ENCODE peak calls at places on chromosomes 11 and 22, in seven cellular contexts. W is HL-60; E is OCI-LY7; H is body of pancreas; V is CD8-positive, alpha-beta T cell; Y is GM06990; I is IMR-90. P is an unnamed sample.

GRCh38 chr11:76637491-76638266 is 32.9 kb downstream of the LRRC32 start:
- DNase-seq in I (no peak), V (no peak), H (peak), E (peak), Y (peak), W (no peak), P (peak)

GRCh38 chr11:132064987-132065620 is 694.7 kb downstream of the NTM start:
- DNase-seq in V (no peak), W (peak), I (peak), H (no peak), E (no peak), Y (no peak), P (no peak)

GRCh38 chr22:44462246-44463015 is 35.6 kb downstream of the RTL6 start:
- DNase-seq in W (no peak), V (no peak), Y (no peak), I (no peak), E (no peak), H (no peak), P (no peak)

GRCh38 chr11:125404136-125404810 is 91.8 kb downstream of the FEZ1 start:
- DNase-seq in W (no peak), E (no peak), I (no peak), V (no peak), H (no peak), Y (no peak), P (no peak)

GRCh38 chr11:43576834-43577521 is 103.6 kb upstream of the HSD17B12 start:
- DNase-seq in Y (no peak), I (peak), W (no peak), H (peak), V (no peak), E (no peak), P (peak)

GRCh38 chr11:88414385-88414861 is 76.9 kb upstream of the CTSC start:
- DNase-seq in E (no peak), W (peak), V (peak), I (peak), Y (no peak), H (peak), P (no peak)

GRCh38 chr22:22703715-22704114 is 59.3 kb downstream of the GGTLC2 start:
- DNase-seq in Y (no peak), E (no peak), V (no peak), W (no peak), H (no peak), I (no peak), P (no peak)

GRCh38 chr11:9688716-9689511 is 25.0 kb downstream of the SWAP70 start:
- DNase-seq in V (no peak), W (no peak), E (peak), I (peak), Y (peak), H (no peak), P (peak)

GRCh38 chr11:126392638-126393023 is 37.1 kb downstream of the ST3GAL4 start:
- DNase-seq in V (no peak), E (no peak), I (no peak), Y (no peak), H (no peak), W (no peak), P (no peak)

GRCh38 chr22:42188808-42189447 is 58.3 kb upstream of the CYP2D6 start:
- DNase-seq in Y (no peak), H (no peak), V (no peak), W (peak), I (peak), E (no peak), P (no peak)

GRCh38 chr11:83852775-83853442 is 566.7 kb upstream of the CCDC90B start:
- DNase-seq in H (no peak), W (no peak), Y (no peak), E (no peak), I (no peak), V (no peak), P (no peak)

GRCh38 chr11:125600663-125601062 is 8.0 kb downstream of the STT3A start:
- DNase-seq in V (no peak), H (no peak), Y (no peak), I (no peak), E (no peak), W (no peak), P (no peak)

GRCh38 chr11:122709042-122709760 is 53.7 kb downstream of the UBASH3B start:
- DNase-seq in Y (no peak), H (no peak), V (no peak), E (no peak), I (peak), W (no peak), P (no peak)

GRCh38 chr22:45105281-45105700 is 58.4 kb upstream of the NUP50 start:
- DNase-seq in Y (no peak), H (no peak), E (no peak), I (peak), W (no peak), V (no peak), P (no peak)

GRCh38 chr22:39514373-39514973 is 5.9 kb upstream of the ATF4 start:
- DNase-seq in E (peak), W (no peak), V (peak), Y (no peak), H (peak), I (peak), P (peak)

GRCh38 chr11:2039198-2039759 is 41.6 kb upstream of the H19 start:
- DNase-seq in H (no peak), I (no peak), E (no peak), Y (no peak), W (no peak), V (no peak), P (no peak)

GRCh38 chr11:4183410-4184057 is 88.9 kb downstream of the RRM1 start:
- DNase-seq in I (no peak), W (no peak), H (no peak), V (no peak), E (no peak), Y (no peak), P (no peak)

GRCh38 chr11:57459112-57460016 is 964 bp upstream of the RTN4RL2 start:
- DNase-seq in H (peak), V (no peak), Y (peak), I (peak), W (no peak), E (peak), P (no peak)

DNA sequence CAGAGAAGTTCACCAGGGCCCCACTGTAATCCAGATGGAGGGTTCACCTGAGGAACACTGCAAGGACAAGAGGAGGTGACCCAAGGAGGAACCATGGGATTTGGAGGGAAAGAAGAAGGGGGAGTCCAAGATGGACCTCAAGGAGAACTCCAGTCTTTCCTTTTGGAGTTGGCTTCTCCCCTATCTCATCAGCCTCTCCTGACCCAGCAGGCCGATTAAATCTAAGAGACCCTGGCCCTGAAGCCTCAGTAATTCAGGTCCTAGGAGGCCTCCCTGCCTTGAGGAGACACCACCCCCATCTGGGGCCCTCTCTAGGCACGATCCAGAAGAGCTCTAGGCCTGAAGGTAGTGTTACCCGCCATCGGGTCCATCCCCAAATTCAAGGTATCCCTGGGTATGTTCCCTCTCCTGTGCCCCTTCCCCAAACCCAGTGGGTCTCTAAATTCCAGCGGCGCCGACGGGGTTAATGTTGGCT is 15.1 kb upstream of the DGKZ start:
- DNase-seq in Y (no peak), H (no peak), W (no peak), E (no peak), V (no peak), I (no peak), P (no peak)
- H3K4me3 ChIP-seq in Y (no peak), H (no peak), W (no peak), E (no peak), V (peak), I (no peak), P (no peak)

DNA sequence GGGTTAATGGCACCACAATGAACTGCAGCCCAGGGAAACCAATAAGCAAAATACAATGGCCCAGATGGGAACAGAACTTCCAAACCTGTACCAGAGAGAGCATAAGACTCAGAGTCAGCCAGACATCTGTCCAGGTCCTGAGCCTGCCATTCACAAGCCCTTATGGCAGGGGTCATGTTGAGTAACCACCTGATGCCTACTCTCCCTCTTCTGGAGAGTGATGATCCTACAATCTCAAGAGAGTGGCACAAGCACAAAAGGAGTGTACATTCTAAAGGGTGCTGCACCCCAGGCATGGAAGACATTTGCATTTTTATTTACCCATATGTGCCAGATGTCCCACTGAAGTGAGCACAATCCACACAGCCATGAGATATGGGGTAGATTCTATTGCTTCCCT is 10.6 kb downstream of the TENM4 start:
- DNase-seq in Y (no peak), W (no peak), V (no peak), I (no peak), H (no peak), E (no peak), P (no peak)
- TF ChIP-seq CTCF in Y (peak), W (no peak), V (no peak), I (no peak), H (no peak), E (no peak), P (no peak)

DNA sequence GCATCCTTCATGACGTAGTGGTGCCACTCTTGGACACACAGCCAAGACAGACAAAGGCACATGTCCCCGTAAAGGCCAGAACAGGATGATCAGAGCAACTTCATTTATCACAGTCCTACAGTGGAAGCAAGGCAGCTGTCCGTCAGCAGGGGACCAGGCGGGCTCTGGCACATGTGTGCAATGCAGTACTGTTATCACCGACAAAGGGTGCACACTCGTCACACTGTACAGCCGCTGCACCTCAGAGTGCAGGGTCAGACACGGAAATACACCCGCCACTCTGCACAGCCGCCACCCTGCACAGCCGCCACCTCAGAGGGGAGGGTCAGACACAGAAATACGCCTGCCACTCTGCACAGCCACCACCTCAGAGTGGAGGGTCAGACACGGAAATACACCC is 13.4 kb upstream of the IL17REL start:
- DNase-seq in W (no peak), Y (no peak), I (no peak), E (no peak), H (no peak), V (no peak), P (no peak)
- H3K4me3 ChIP-seq in W (no peak), Y (no peak), I (no peak), E (no peak), H (no peak), V (no peak), P (no peak)

GRCh38 chr11:944711-945470 is 19.2 kb downstream of the AP2A2 start:
- DNase-seq in Y (no peak), I (peak), H (no peak), V (no peak), W (no peak), E (no peak), P (no peak)
- TF ChIP-seq CTCF in Y (no peak), I (peak), H (no peak), V (no peak), W (no peak), E (no peak), P (no peak)